ENCODE peak calls at places on chromosomes 5 and 9, in seven cellular contexts. K, W, V, I, X, A and T are unnamed samples.

GRCh38 chr5:62578540-62578939 is at the start of gene LRRC70:
- DNase-seq in K (peak; percentile 32), W (peak; percentile 74), V (no peak), I (no peak), X (peak; percentile 19), A (no peak), T (peak; percentile 23)

GRCh38 chr9:129568560-129569505 is 52.1 kb downstream of the C9orf50 start:
- DNase-seq in K (peak; percentile 55), W (peak; percentile 73), V (peak; percentile 51), I (peak; percentile 4), X (peak; percentile 63), A (peak; percentile 56), T (no peak)

GRCh38 chr5:181200816-181201215 is 4.2 kb downstream of the TRIM7 start:
- DNase-seq in K (no peak), W (no peak), V (no peak), I (no peak), X (no peak), A (no peak), T (no peak)

GRCh38 chr9:31146485-31147166 is 1237.8 kb upstream of the ACO1 start:
- DNase-seq in K (no peak), W (no peak), V (no peak), I (no peak), X (no peak), A (no peak), T (no peak)

GRCh38 chr9:14251146-14252071 is 62.5 kb downstream of the NFIB start:
- DNase-seq in K (peak; percentile 79), W (peak; percentile 50), V (peak; percentile 84), I (no peak), X (peak; percentile 74), A (peak; percentile 82), T (peak; percentile 97)

GRCh38 chr9:98204692-98205091 is 12.3 kb upstream of the CORO2A start:
- DNase-seq in K (no peak), W (peak; percentile 58), V (no peak), I (no peak), X (no peak), A (no peak), T (no peak)

GRCh38 chr5:92909545-92909962 is 671.5 kb downstream of the NR2F1-AS1 start:
- DNase-seq in K (peak; percentile 18), W (peak; percentile 41), V (no peak), I (no peak), X (peak; percentile 32), A (no peak), T (no peak)

GRCh38 chr9:69932901-69933300 is 110.7 kb upstream of the MAMDC2 start:
- DNase-seq in K (peak; percentile 39), W (peak; percentile 36), V (no peak), I (no peak), X (peak; percentile 0), A (no peak), T (no peak)

GRCh38 chr5:65050826-65051498 is 282.2 kb downstream of the CWC27 start:
- DNase-seq in K (peak; percentile 56), W (no peak), V (no peak), I (no peak), X (no peak), A (no peak), T (no peak)

GRCh38 chr9:5843450-5844249 is 10.7 kb upstream of the ERMP1 start:
- DNase-seq in K (no peak), W (peak; percentile 88), V (no peak), I (no peak), X (peak; percentile 67), A (no peak), T (no peak)

GRCh38 chr9:15154677-15155076 is 152.3 kb downstream of the TTC39B start:
- DNase-seq in K (no peak), W (no peak), V (no peak), I (no peak), X (no peak), A (no peak), T (no peak)

GRCh38 chr9:98665511-98665910 is 43.2 kb downstream of the GABBR2 start:
- DNase-seq in K (no peak), W (no peak), V (no peak), I (no peak), X (no peak), A (no peak), T (no peak)

GRCh38 chr9:91130796-91131318 is 230.9 kb downstream of the AUH start:
- DNase-seq in K (no peak), W (no peak), V (no peak), I (no peak), X (no peak), A (no peak), T (no peak)

GRCh38 chr9:128316421-128316820 is 5.8 kb downstream of the TRUB2 start:
- DNase-seq in K (no peak), W (no peak), V (no peak), I (no peak), X (no peak), A (no peak), T (no peak)

GRCh38 chr5:177503351-177504085 is 6.1 kb downstream of the DOK3 start:
- DNase-seq in K (no peak), W (no peak), V (no peak), I (no peak), X (no peak), A (peak; percentile 13), T (no peak)

GRCh38 chr9:136664000-136664798 is 1.5 kb downstream of the EGFL7 start:
- DNase-seq in K (no peak), W (no peak), V (no peak), I (no peak), X (no peak), A (peak; percentile 25), T (no peak)
- H3K4me3 ChIP-seq in K (no peak overlapping the region), W (no peak overlapping the region), V (peak overlapping the region; percentile 51), I (no peak overlapping the region), X (no peak overlapping the region), A (peak overlapping the region; percentile 67), T (peak overlapping the region; percentile 20)

GRCh38 chr5:38468978-38469706 is 87.3 kb downstream of the LIFR start:
- DNase-seq in K (no peak), W (no peak), V (no peak), I (no peak), X (no peak), A (peak; percentile 72), T (no peak)
- H3K4me1 ChIP-seq in K (peaks cover 41% of the 10 kb centered on the region), W (peaks cover 54% of the 10 kb centered on the region), V (no peaks in the 10 kb centered on the region), I (no peaks in the 10 kb centered on the region), X (no peaks in the 10 kb centered on the region), A (peaks cover 76% of the 10 kb centered on the region), T (no peaks in the 10 kb centered on the region)

GRCh38 chr9:72923077-72923476 is 29.8 kb downstream of the ALDH1A1 start:
- DNase-seq in K (no peak), W (no peak), V (no peak), I (no peak), X (no peak), A (no peak), T (no peak)
- H3K4me3 ChIP-seq in K (no peak overlapping the region), W (no peak overlapping the region), V (no peak overlapping the region), I (no peak overlapping the region), X (no peak overlapping the region), A (no peak overlapping the region), T (no peak overlapping the region)

GRCh38 chr5:74631088-74631960 is 9.2 kb downstream of the ENC1 start:
- DNase-seq in K (peak; percentile 35), W (no peak), V (no peak), I (no peak), X (no peak), A (no peak), T (no peak)
- H3K4me1 ChIP-seq in K (peaks cover 31% of the 10 kb centered on the region), W (peaks cover 99% of the 10 kb centered on the region), V (peaks cover 7% of the 10 kb centered on the region), I (peaks cover 28% of the 10 kb centered on the region), X (peaks cover 67% of the 10 kb centered on the region), A (peaks cover 42% of the 10 kb centered on the region), T (peaks cover 5% of the 10 kb centered on the region)

GRCh38 chr9:81832571-81833285 is 95.5 kb upstream of the SPATA31D4 start:
- DNase-seq in K (no peak), W (no peak), V (peak; percentile 39), I (no peak), X (no peak), A (no peak), T (no peak)
- H3K4me3 ChIP-seq in K (no peak overlapping the region), W (no peak overlapping the region), V (no peak overlapping the region), I (no peak overlapping the region), X (no peak overlapping the region), A (no peak overlapping the region), T (no peak overlapping the region)

GRCh38 chr9:131398204-131398603 is 4.3 kb downstream of the PRRC2B start:
- DNase-seq in K (no peak), W (no peak), V (peak; percentile 89), I (peak; percentile 65), X (no peak), A (peak; percentile 19), T (peak; percentile 65)
- H3K4me1 ChIP-seq in K (peaks cover 63% of the 10 kb centered on the region), W (peaks cover 71% of the 10 kb centered on the region), V (peaks cover 46% of the 10 kb centered on the region), I (peaks cover 76% of the 10 kb centered on the region), X (peaks cover 30% of the 10 kb centered on the region), A (peaks cover 88% of the 10 kb centered on the region), T (peaks cover 26% of the 10 kb centered on the region)